ENCODE peak calls at places on chromosomes 4 and X, in nine cellular contexts. B, D, C, N, A, M, Z, X and Q are unnamed samples.
A peak's percentile ranks its signal among the peaks of the same experiment; 100 is the strongest.

GRCh38 chrX:105297041-105297440 is 76.5 kb upstream of the TEX13A start:
- DNase-seq in B (no peak), D (no peak), C (peak; percentile 55), N (no peak), A (no peak), M (no peak), Z (no peak), X (no peak), Q (no peak)

GRCh38 chrX:135489542-135489941 is 30.9 kb upstream of the INTS6L start:
- DNase-seq in B (no peak), D (no peak), C (no peak), N (no peak), A (no peak), M (no peak), Z (no peak), X (no peak), Q (no peak)

GRCh38 chr4:173367285-173367684 is 3.5 kb upstream of the SAP30 start:
- DNase-seq in B (peak; percentile 16), D (no peak), C (peak; percentile 41), N (peak; percentile 19), A (no peak), M (no peak), Z (no peak), X (peak; percentile 37), Q (no peak)

GRCh38 chr4:182240161-182241130 is 2.8 kb upstream of the TENM3 start:
- DNase-seq in B (peak; percentile 91), D (no peak), C (peak; percentile 79), N (peak; percentile 97), A (peak; percentile 70), M (no peak), Z (no peak), X (peak; percentile 82), Q (no peak)

GRCh38 chr4:154332681-154333421 is 158.7 kb downstream of the DCHS2 start:
- DNase-seq in B (no peak), D (no peak), C (peak; percentile 30), N (no peak), A (no peak), M (peak; percentile 47), Z (peak; percentile 17), X (no peak), Q (no peak)

GRCh38 chr4:75698162-75698962 is 25.2 kb upstream of the G3BP2 start:
- DNase-seq in B (no peak), D (no peak), C (no peak), N (no peak), A (no peak), M (no peak), Z (no peak), X (no peak), Q (no peak)

GRCh38 chr4:4693258-4693657 is 151.4 kb upstream of the STX18 start:
- DNase-seq in B (no peak), D (no peak), C (peak; percentile 54), N (peak; percentile 57), A (peak; percentile 49), M (no peak), Z (no peak), X (peak; percentile 55), Q (no peak)

GRCh38 chr4:165426331-165426730 is 47.5 kb downstream of the CPE start:
- DNase-seq in B (no peak), D (no peak), C (no peak), N (no peak), A (no peak), M (no peak), Z (peak; percentile 2), X (no peak), Q (no peak)

GRCh38 chr4:8729408-8730149 is 137.0 kb downstream of the CPZ start:
- DNase-seq in B (no peak), D (no peak), C (no peak), N (no peak), A (no peak), M (peak; percentile 16), Z (no peak), X (no peak), Q (no peak)

GRCh38 chrX:129842510-129843208 is 1.0 kb downstream of the ZDHHC9 start:
- DNase-seq in B (no peak), D (no peak), C (peak; percentile 80), N (no peak), A (peak; percentile 18), M (no peak), Z (no peak), X (peak; percentile 46), Q (peak; percentile 25)

GRCh38 chr4:73828945-73829344 is 7.5 kb upstream of the CXCL6 start:
- DNase-seq in B (no peak), D (no peak), C (peak; percentile 81), N (no peak), A (peak; percentile 11), M (no peak), Z (no peak), X (no peak), Q (no peak)

GRCh38 chr4:152463562-152463961 is 72.3 kb downstream of the FBXW7 start:
- DNase-seq in B (no peak), D (no peak), C (no peak), N (no peak), A (no peak), M (no peak), Z (no peak), X (no peak), Q (no peak)